ENCODE peak calls at places on chromosome 21, in eight cellular contexts. K, T, Q, D, N, E, V and C are unnamed samples.

GRCh38 chr21:43362306-43362927 is 64.5 kb downstream of the SIK1 start:
- DNase-seq in K (peak), T (no peak), Q (peak), D (peak), N (peak), E (no peak), V (peak), C (peak)

GRCh38 chr21:33293136-33293535 is 27.0 kb downstream of the IL10RB start:
- DNase-seq in K (no peak), T (no peak), Q (no peak), D (no peak), N (no peak), E (no peak), V (no peak), C (no peak)

GRCh38 chr21:31334648-31335121 is 9.4 kb downstream of the TIAM1 start:
- DNase-seq in K (no peak), T (no peak), Q (no peak), D (peak), N (no peak), E (no peak), V (no peak), C (no peak)

GRCh38 chr21:32094792-32095191 is 184.1 kb downstream of the MIS18A start:
- DNase-seq in K (no peak), T (no peak), Q (peak), D (no peak), N (peak), E (no peak), V (no peak), C (no peak)

GRCh38 chr21:42592156-42592820 is 61.1 kb upstream of the PDE9A start:
- DNase-seq in K (no peak), T (no peak), Q (no peak), D (no peak), N (no peak), E (no peak), V (no peak), C (no peak)

GRCh38 chr21:42109473-42109872 is 38.4 kb downstream of the UMODL1 start:
- DNase-seq in K (no peak), T (no peak), Q (no peak), D (no peak), N (no peak), E (no peak), V (no peak), C (no peak)

GRCh38 chr21:15976807-15977206 is 247.0 kb downstream of the USP25 start:
- DNase-seq in K (peak), T (peak), Q (no peak), D (no peak), N (no peak), E (no peak), V (no peak), C (no peak)

GRCh38 chr21:34282223-34282622 is 81.6 kb upstream of the KCNE2 start:
- DNase-seq in K (no peak), T (no peak), Q (no peak), D (no peak), N (no peak), E (no peak), V (no peak), C (no peak)

GRCh38 chr21:15848632-15849031 is 118.8 kb downstream of the USP25 start:
- DNase-seq in K (no peak), T (no peak), Q (no peak), D (no peak), N (no peak), E (no peak), V (no peak), C (no peak)

GRCh38 chr21:37551406-37552355 is 185.1 kb downstream of the DYRK1A start:
- DNase-seq in K (no peak), T (no peak), Q (no peak), D (peak), N (peak), E (no peak), V (peak), C (peak)

GRCh38 chr21:32336711-32337110 is 38.1 kb downstream of the MRAP start:
- DNase-seq in K (no peak), T (no peak), Q (no peak), D (no peak), N (peak), E (no peak), V (no peak), C (no peak)

GRCh38 chr21:41604583-41605041 is 96.7 kb upstream of the TMPRSS2 start:
- DNase-seq in K (no peak), T (no peak), Q (peak), D (no peak), N (no peak), E (peak), V (peak), C (no peak)

GRCh38 chr21:31780944-31781343 is 49.0 kb upstream of the SCAF4 start:
- DNase-seq in K (no peak), T (no peak), Q (no peak), D (no peak), N (no peak), E (no peak), V (no peak), C (no peak)

GRCh38 chr21:26837539-26837938 is 7.7 kb downstream of the ADAMTS1 start:
- DNase-seq in K (no peak), T (no peak), Q (no peak), D (no peak), N (peak), E (no peak), V (no peak), C (no peak)

GRCh38 chr21:28687571-28687970 is 305.1 kb downstream of the LTN1 start:
- DNase-seq in K (no peak), T (peak), Q (no peak), D (no peak), N (no peak), E (no peak), V (no peak), C (no peak)

GRCh38 chr21:23438081-23438480 is 2169.2 kb downstream of the MRPL39 start:
- DNase-seq in K (no peak), T (no peak), Q (no peak), D (no peak), N (no peak), E (no peak), V (no peak), C (no peak)

GRCh38 chr21:37452222-37452621 is 85.6 kb downstream of the DYRK1A start:
- DNase-seq in K (no peak), T (peak), Q (no peak), D (no peak), N (peak), E (no peak), V (no peak), C (peak)

GRCh38 chr21:41783476-41784150 is 16.8 kb upstream of the RIPK4 start:
- DNase-seq in K (no peak), T (no peak), Q (no peak), D (peak), N (no peak), E (no peak), V (peak), C (no peak)

GRCh38 chr21:39867198-39867650 is at the start of gene PCP4:
- DNase-seq in K (peak), T (peak), Q (peak), D (peak), N (no peak), E (peak), V (no peak), C (no peak)

GRCh38 chr21:42475526-42476492 is 20.2 kb downstream of the RSPH1 start:
- DNase-seq in K (peak), T (no peak), Q (no peak), D (peak), N (no peak), E (no peak), V (no peak), C (no peak)

GRCh38 chr21:32803651-32804050 is 32.1 kb upstream of the PAXBP1 start:
- DNase-seq in K (no peak), T (no peak), Q (no peak), D (no peak), N (no peak), E (no peak), V (no peak), C (no peak)

GRCh38 chr21:42666918-42667317 is 13.5 kb downstream of the PDE9A start:
- DNase-seq in K (no peak), T (no peak), Q (no peak), D (no peak), N (no peak), E (no peak), V (no peak), C (no peak)

DNA sequence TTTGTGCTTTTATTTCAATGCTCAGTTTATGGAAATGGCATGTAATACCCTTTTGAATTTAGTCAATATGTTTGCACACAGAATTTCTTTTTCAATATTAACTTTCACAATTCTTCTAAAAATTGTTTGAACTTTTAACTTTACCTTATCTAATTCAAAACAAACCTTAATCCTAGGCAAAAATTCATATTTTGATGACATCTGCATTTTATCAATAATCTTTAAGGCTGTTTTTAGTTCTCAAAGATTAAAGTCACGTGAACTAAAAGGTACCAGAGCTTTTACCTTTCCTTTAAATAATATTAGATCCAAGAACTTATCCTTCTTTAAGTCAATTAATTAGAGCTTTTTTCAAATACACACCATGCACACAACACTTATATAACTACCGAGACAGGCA is 218.9 kb upstream of the NCAM2 start:
- DNase-seq in K (no peak), T (no peak), Q (no peak), D (no peak), N (no peak), E (no peak), V (no peak), C (no peak)
- H3K27ac ChIP-seq in K (no peak), T (no peak), Q (no peak), D (no peak), N (no peak), E (no peak), V (no peak), C (no peak)

DNA sequence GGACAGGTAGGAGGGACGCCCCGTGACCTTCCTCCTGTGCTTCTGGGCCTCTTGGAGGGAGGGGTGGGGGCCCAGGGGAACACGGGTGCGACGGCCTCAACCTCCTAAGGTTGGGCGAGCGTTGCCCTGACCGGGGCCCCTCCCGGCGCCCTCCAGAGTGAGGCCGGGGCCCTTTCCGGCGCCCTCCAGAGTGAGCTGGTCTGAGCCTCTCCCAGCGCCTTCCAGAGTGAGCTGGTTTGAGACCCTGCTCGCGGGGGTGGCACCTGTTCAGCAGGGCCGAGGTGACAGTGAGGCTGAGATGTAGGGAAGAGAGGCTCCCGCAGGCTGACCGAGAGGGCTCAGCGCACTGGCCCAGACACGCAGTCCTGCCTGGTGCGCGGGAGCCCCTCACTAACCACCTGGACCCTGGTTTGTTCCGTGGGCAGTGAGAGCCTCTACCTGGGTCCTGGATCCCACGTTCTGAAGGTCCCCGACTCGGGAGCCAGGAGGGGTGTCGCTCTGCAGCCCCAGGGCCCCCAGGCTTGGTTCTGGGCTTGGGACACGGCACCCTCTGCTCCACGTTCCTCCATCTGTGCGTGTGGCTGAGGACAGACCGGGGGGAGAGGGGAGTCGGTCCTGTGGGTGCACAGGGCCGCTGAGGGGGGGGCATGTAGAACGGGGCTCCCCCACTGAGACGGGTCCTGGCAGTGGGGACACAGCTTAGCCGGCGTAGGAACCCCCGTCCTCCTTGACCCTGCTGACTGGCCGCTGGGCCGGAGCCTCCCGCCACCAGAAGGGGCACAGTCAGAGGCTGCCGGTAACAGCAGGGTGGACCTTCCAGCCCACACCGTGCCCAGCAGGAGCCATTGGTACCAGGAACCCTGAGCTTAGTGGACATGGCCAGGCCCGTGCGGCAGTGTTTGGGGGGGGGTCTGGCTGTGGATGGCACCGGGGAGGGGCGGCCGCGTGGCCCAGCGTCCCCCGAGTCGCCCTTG is 1.5 kb downstream of the COL6A1 start:
- DNase-seq in K (peak), T (no peak), Q (no peak), D (no peak), N (no peak), E (peak), V (peak), C (no peak)
- H3K27ac ChIP-seq in K (no peak), T (no peak), Q (no peak), D (peak), N (no peak), E (no peak), V (no peak), C (peak)

GRCh38 chr21:45430521-45431501 is 25.8 kb downstream of the COL18A1 start:
- DNase-seq in K (no peak), T (peak), Q (peak), D (no peak), N (peak), E (no peak), V (no peak), C (no peak)
- H3K27ac ChIP-seq in K (no peak), T (peak), Q (no peak), D (no peak), N (peak), E (peak), V (no peak), C (no peak)

GRCh38 chr21:35346697-35347096 is 297.6 kb upstream of the RUNX1 start:
- DNase-seq in K (no peak), T (no peak), Q (no peak), D (no peak), N (no peak), E (no peak), V (no peak), C (no peak)

GRCh38 chr21:35348686-35349085 is 299.6 kb upstream of the RUNX1 start:
- DNase-seq in K (no peak), T (no peak), Q (no peak), D (no peak), N (no peak), E (no peak), V (no peak), C (no peak)

GRCh38 chr21:35344582-35344981 is 295.5 kb upstream of the RUNX1 start:
- DNase-seq in K (no peak), T (no peak), Q (no peak), D (no peak), N (no peak), E (no peak), V (no peak), C (no peak)

GRCh38 chr21:35343046-35343816 is 294.1 kb upstream of the RUNX1 start:
- DNase-seq in K (no peak), T (no peak), Q (no peak), D (no peak), N (no peak), E (no peak), V (no peak), C (no peak)

GRCh38 chr21:35345954-35346353 is 296.9 kb upstream of the RUNX1 start:
- DNase-seq in K (no peak), T (no peak), Q (no peak), D (no peak), N (peak), E (no peak), V (no peak), C (no peak)
- H3K27ac ChIP-seq in K (no peak), T (no peak), Q (no peak), D (no peak), N (no peak), E (no peak), V (no peak), C (no peak)

GRCh38 chr21:38805282-38806152 is at the start of gene ETS2:
- DNase-seq in K (peak), T (peak), Q (peak), D (peak), N (peak), E (peak), V (peak), C (peak)

GRCh38 chr21:38803075-38803474 is 2.7 kb upstream of the ETS2 start:
- DNase-seq in K (no peak), T (no peak), Q (no peak), D (no peak), N (no peak), E (no peak), V (no peak), C (no peak)

GRCh38 chr21:38806153-38806941 is 618 bp downstream of the ETS2 start:
- DNase-seq in K (peak), T (peak), Q (no peak), D (no peak), N (no peak), E (peak), V (peak), C (no peak)

GRCh38 chr21:38804030-38804616 is 1.6 kb upstream of the ETS2 start:
- DNase-seq in K (no peak), T (no peak), Q (no peak), D (no peak), N (peak), E (no peak), V (no peak), C (no peak)

DNA sequence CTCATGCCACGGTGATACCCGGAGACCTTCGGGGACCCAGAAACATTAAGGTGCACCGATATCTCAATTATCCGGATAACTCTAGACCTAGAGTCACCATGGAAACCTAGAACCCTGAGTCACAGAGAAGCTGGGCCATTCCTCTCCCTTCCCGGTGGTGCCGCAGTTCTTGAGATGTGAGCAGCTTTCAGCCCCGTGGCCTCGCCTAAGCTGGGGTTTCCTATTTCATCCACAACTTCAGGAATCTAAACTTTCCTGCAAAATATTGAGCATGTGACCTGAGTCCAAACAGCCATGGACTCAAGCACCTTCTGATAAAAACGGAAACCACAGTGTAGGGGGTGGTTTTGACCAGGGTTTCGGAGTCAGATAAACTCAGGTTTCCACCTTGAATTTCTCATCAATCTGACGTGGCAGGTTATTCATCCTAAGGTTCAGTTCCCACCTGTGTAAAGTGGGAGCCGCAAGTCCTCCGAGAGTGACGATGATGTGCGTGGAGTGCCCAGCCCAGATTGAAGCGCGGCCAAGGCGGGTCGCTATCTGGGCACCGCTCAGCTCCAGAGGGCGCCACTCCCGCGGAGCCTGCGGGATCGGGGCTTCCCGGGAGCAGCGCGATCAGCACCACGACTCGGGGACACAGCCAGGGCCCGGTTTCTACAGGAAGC is 980 bp upstream of the ETS2 start:
- DNase-seq in K (peak), T (peak), Q (peak), D (peak), N (peak), E (peak), V (peak), C (peak)
- H3K27ac ChIP-seq in K (peak), T (peak), Q (no peak), D (peak), N (peak), E (peak), V (peak), C (peak)